ENCODE peak calls at places on chromosome 6, in six cellular contexts. Y is neuronal stem cell, Z is NCI-H1417, R is dorsolateral prefrontal cortex, B is GDM1, E is posterior cingulate gyrus. G is an unnamed sample.

GRCh38 chr6:110876170-110876773 is 1.7 kb downstream of the AMD1 start:
- DNase-seq in Y (peak; percentile 86), Z (peak; percentile 79), R (peak; percentile 81), B (peak; percentile 34), E (peak; percentile 75), G (peak; percentile 84)

GRCh38 chr6:10248378-10248843 is 166.5 kb downstream of the TFAP2A start:
- DNase-seq in Y (no peak), Z (no peak), R (no peak), B (no peak), E (no peak), G (no peak)

GRCh38 chr6:32973934-32974333 is 5.5 kb downstream of the BRD2 start:
- DNase-seq in Y (no peak), Z (no peak), R (no peak), B (no peak), E (no peak), G (no peak)

GRCh38 chr6:116101790-116102189 is 1.1 kb downstream of the NT5DC1 start:
- DNase-seq in Y (no peak), Z (no peak), R (no peak), B (no peak), E (no peak), G (no peak)

GRCh38 chr6:114042267-114043075 is 71.5 kb upstream of the HDAC2 start:
- DNase-seq in Y (no peak), Z (no peak), R (no peak), B (no peak), E (no peak), G (no peak)

GRCh38 chr6:150867117-150867516 is 1.6 kb downstream of the MTHFD1L start:
- DNase-seq in Y (no peak), Z (no peak), R (no peak), B (no peak), E (no peak), G (no peak)

GRCh38 chr6:168648240-168648639 is 207.3 kb downstream of the SMOC2 start:
- DNase-seq in Y (no peak), Z (no peak), R (no peak), B (no peak), E (no peak), G (no peak)

GRCh38 chr6:40347571-40348011 is 239.6 kb downstream of the LRFN2 start:
- DNase-seq in Y (no peak), Z (no peak), R (no peak), B (no peak), E (no peak), G (no peak)

GRCh38 chr6:169841907-169842606 is 90.6 kb downstream of the ERMARD start:
- DNase-seq in Y (no peak), Z (no peak), R (no peak), B (no peak), E (no peak), G (no peak)

GRCh38 chr6:114783083-114783482 is 440.3 kb upstream of the HS3ST5 start:
- DNase-seq in Y (no peak), Z (no peak), R (no peak), B (no peak), E (no peak), G (no peak)

GRCh38 chr6:135438907-135439535 is 58.5 kb downstream of the AHI1 start:
- DNase-seq in Y (no peak), Z (peak; percentile 3), R (no peak), B (peak; percentile 19), E (no peak), G (peak; percentile 5)

GRCh38 chr6:147421903-147422302 is 86.6 kb upstream of the SAMD5 start:
- DNase-seq in Y (no peak), Z (no peak), R (no peak), B (no peak), E (no peak), G (no peak)

GRCh38 chr6:83917001-83917400 is 57.5 kb downstream of the CYB5R4 start:
- DNase-seq in Y (no peak), Z (no peak), R (no peak), B (no peak), E (no peak), G (no peak)

GRCh38 chr6:125104425-125104824 is 49.1 kb upstream of the TPD52L1 start:
- DNase-seq in Y (peak; percentile 48), Z (no peak), R (no peak), B (no peak), E (no peak), G (no peak)

GRCh38 chr6:100472674-100473073 is 8.0 kb upstream of the SIM1 start:
- DNase-seq in Y (no peak), Z (peak; percentile 3), R (no peak), B (no peak), E (no peak), G (no peak)

GRCh38 chr6:111642463-111643158 is 36.9 kb upstream of the TRAF3IP2 start:
- DNase-seq in Y (no peak), Z (peak; percentile 57), R (peak; percentile 28), B (peak; percentile 62), E (no peak), G (peak; percentile 62)

GRCh38 chr6:111481836-111482235 is 1.2 kb downstream of the REV3L start:
- DNase-seq in Y (no peak), Z (no peak), R (no peak), B (no peak), E (no peak), G (no peak)

GRCh38 chr6:6751615-6752014 is 163.1 kb downstream of the LY86 start:
- DNase-seq in Y (no peak), Z (no peak), R (no peak), B (no peak), E (no peak), G (no peak)